ENCODE peak calls at places on chromosomes 2 and 18, in four cellular contexts. One of them, this sample, is unnamed.

GRCh38 chr2:183530333-183530901 is 406.2 kb downstream of the NUP35 start:
- DNase-seq in fibroblast of mammary gland: no peak
- DNase-seq in anterior cingulate cortex: no peak
- DNase-seq in astrocyte of the spinal cord: no peak
- DNase-seq in this sample: no peak

GRCh38 chr2:239249048-239249447 is 151.8 kb downstream of the HDAC4 start:
- DNase-seq in astrocyte of the spinal cord: no peak
- DNase-seq in anterior cingulate cortex: no peak
- DNase-seq in fibroblast of mammary gland: no peak
- DNase-seq in this sample: no peak

GRCh38 chr2:107588960-107589542 is 237.6 kb upstream of the RGPD4 start:
- DNase-seq in anterior cingulate cortex: no peak
- DNase-seq in fibroblast of mammary gland: peak
- DNase-seq in astrocyte of the spinal cord: peak
- DNase-seq in this sample: no peak

GRCh38 chr2:239889641-239890055 is 135.5 kb downstream of the NDUFA10 start:
- DNase-seq in fibroblast of mammary gland: no peak
- DNase-seq in astrocyte of the spinal cord: no peak
- DNase-seq in anterior cingulate cortex: no peak
- DNase-seq in this sample: no peak

GRCh38 chr2:239715202-239715601 is 309.9 kb downstream of the NDUFA10 start:
- DNase-seq in anterior cingulate cortex: no peak
- DNase-seq in astrocyte of the spinal cord: no peak
- DNase-seq in fibroblast of mammary gland: no peak
- DNase-seq in this sample: no peak

GRCh38 chr2:239910851-239911629 is 114.1 kb downstream of the NDUFA10 start:
- DNase-seq in fibroblast of mammary gland: no peak
- DNase-seq in anterior cingulate cortex: no peak
- DNase-seq in astrocyte of the spinal cord: no peak
- DNase-seq in this sample: no peak

GRCh38 chr18:44048846-44049245 is 631.8 kb upstream of the SETBP1 start:
- DNase-seq in astrocyte of the spinal cord: no peak
- DNase-seq in fibroblast of mammary gland: no peak
- DNase-seq in anterior cingulate cortex: no peak
- DNase-seq in this sample: no peak

GRCh38 chr2:134320930-134321329 is 67.1 kb downstream of the MGAT5 start:
- DNase-seq in anterior cingulate cortex: no peak
- DNase-seq in fibroblast of mammary gland: no peak
- DNase-seq in astrocyte of the spinal cord: no peak
- DNase-seq in this sample: peak

GRCh38 chr2:152648336-152648735 is 68.9 kb downstream of the PRPF40A start:
- DNase-seq in astrocyte of the spinal cord: peak
- DNase-seq in fibroblast of mammary gland: peak
- DNase-seq in anterior cingulate cortex: no peak
- DNase-seq in this sample: peak